ENCODE peak calls at places on chromosomes 13 and 19, in six cellular contexts. One of them, this sample, is unnamed.

GRCh38 chr19:10727599-10728250 is 9.8 kb downstream of the DNM2 start:
- DNase-seq in HEK293T: no peak
- DNase-seq in ascending aorta: no peak
- DNase-seq in hepatocyte: no peak
- DNase-seq in OCI-M1: no peak
- DNase-seq in mammary epithelial cell: no peak
- DNase-seq in this sample: no peak

GRCh38 chr13:98270819-98271218 is 93.8 kb upstream of the RNF113B start:
- DNase-seq in HEK293T: no peak
- DNase-seq in OCI-M1: no peak
- DNase-seq in mammary epithelial cell: no peak
- DNase-seq in hepatocyte: no peak
- DNase-seq in ascending aorta: no peak
- DNase-seq in this sample: no peak

GRCh38 chr13:104256701-104257100 is 1190.5 kb upstream of the SLC10A2 start:
- DNase-seq in mammary epithelial cell: no peak
- DNase-seq in ascending aorta: no peak
- DNase-seq in hepatocyte: no peak
- DNase-seq in OCI-M1: no peak
- DNase-seq in HEK293T: no peak
- DNase-seq in this sample: no peak

GRCh38 chr19:34430738-34431625 is 2.8 kb downstream of the UBA2 start:
- DNase-seq in hepatocyte: peak; percentile 65
- DNase-seq in ascending aorta: no peak
- DNase-seq in HEK293T: peak; percentile 63
- DNase-seq in mammary epithelial cell: peak; percentile 45
- DNase-seq in OCI-M1: peak; percentile 86
- DNase-seq in this sample: peak; percentile 60

GRCh38 chr13:50800091-50800739 is 43.3 kb downstream of the DLEU7 start:
- DNase-seq in HEK293T: no peak
- DNase-seq in hepatocyte: no peak
- DNase-seq in ascending aorta: no peak
- DNase-seq in mammary epithelial cell: no peak
- DNase-seq in OCI-M1: no peak
- DNase-seq in this sample: no peak

GRCh38 chr19:10692673-10693264 is 8.5 kb upstream of the QTRT1 start:
- DNase-seq in mammary epithelial cell: no peak
- DNase-seq in ascending aorta: no peak
- DNase-seq in HEK293T: no peak
- DNase-seq in hepatocyte: no peak
- DNase-seq in OCI-M1: peak; percentile 41
- DNase-seq in this sample: no peak

GRCh38 chr19:1400281-1401137 is 833 bp downstream of the GAMT start:
- DNase-seq in mammary epithelial cell: no peak
- DNase-seq in HEK293T: peak; percentile 32
- DNase-seq in ascending aorta: peak; percentile 78
- DNase-seq in hepatocyte: peak; percentile 82
- DNase-seq in OCI-M1: no peak
- DNase-seq in this sample: peak; percentile 43

GRCh38 chr13:59356607-59357006 is 807.1 kb downstream of the DIAPH3 start:
- DNase-seq in HEK293T: no peak
- DNase-seq in mammary epithelial cell: no peak
- DNase-seq in hepatocyte: peak; percentile 58
- DNase-seq in OCI-M1: peak; percentile 89
- DNase-seq in ascending aorta: peak; percentile 64
- DNase-seq in this sample: no peak

GRCh38 chr13:75726313-75726712 is 90.2 kb downstream of the LMO7 start:
- DNase-seq in HEK293T: no peak
- DNase-seq in hepatocyte: no peak
- DNase-seq in mammary epithelial cell: no peak
- DNase-seq in ascending aorta: no peak
- DNase-seq in OCI-M1: no peak
- DNase-seq in this sample: no peak

GRCh38 chr13:32736648-32737047 is 150.4 kb downstream of the PDS5B start:
- DNase-seq in HEK293T: no peak
- DNase-seq in ascending aorta: no peak
- DNase-seq in hepatocyte: no peak
- DNase-seq in mammary epithelial cell: no peak
- DNase-seq in OCI-M1: no peak
- DNase-seq in this sample: no peak

GRCh38 chr19:919157-920050 is 2.3 kb downstream of the KISS1R start:
- DNase-seq in ascending aorta: no peak
- DNase-seq in OCI-M1: no peak
- DNase-seq in HEK293T: no peak
- DNase-seq in mammary epithelial cell: peak; percentile 52
- DNase-seq in hepatocyte: peak; percentile 61
- DNase-seq in this sample: no peak

GRCh38 chr13:42394361-42395065 is 122.6 kb downstream of the AKAP11 start:
- DNase-seq in OCI-M1: no peak
- DNase-seq in HEK293T: no peak
- DNase-seq in hepatocyte: no peak
- DNase-seq in mammary epithelial cell: no peak
- DNase-seq in ascending aorta: no peak
- DNase-seq in this sample: no peak

GRCh38 chr13:64910061-64910460 is 2320.1 kb downstream of the PCDH9 start:
- DNase-seq in HEK293T: no peak
- DNase-seq in mammary epithelial cell: peak; percentile 43
- DNase-seq in ascending aorta: no peak
- DNase-seq in hepatocyte: no peak
- DNase-seq in OCI-M1: no peak
- DNase-seq in this sample: no peak

GRCh38 chr13:79989251-79989661 is 351.7 kb downstream of the SPRY2 start:
- DNase-seq in OCI-M1: no peak
- DNase-seq in HEK293T: no peak
- DNase-seq in hepatocyte: peak; percentile 35
- DNase-seq in ascending aorta: no peak
- DNase-seq in mammary epithelial cell: peak; percentile 85
- DNase-seq in this sample: no peak

GRCh38 chr13:79781829-79782540 is 301.0 kb downstream of the NDFIP2 start:
- DNase-seq in mammary epithelial cell: no peak
- DNase-seq in ascending aorta: no peak
- DNase-seq in OCI-M1: no peak
- DNase-seq in HEK293T: no peak
- DNase-seq in hepatocyte: no peak
- DNase-seq in this sample: no peak

GRCh38 chr13:46071590-46072249 is 19.2 kb upstream of the ZC3H13 start:
- DNase-seq in ascending aorta: no peak
- DNase-seq in HEK293T: no peak
- DNase-seq in hepatocyte: no peak
- DNase-seq in OCI-M1: peak; percentile 26
- DNase-seq in mammary epithelial cell: no peak
- DNase-seq in this sample: no peak

GRCh38 chr19:45163156-45163555 is 2.4 kb upstream of the NKPD1 start:
- DNase-seq in HEK293T: no peak
- DNase-seq in mammary epithelial cell: peak; percentile 35
- DNase-seq in hepatocyte: no peak
- DNase-seq in OCI-M1: no peak
- DNase-seq in ascending aorta: no peak
- DNase-seq in this sample: no peak

GRCh38 chr19:33815410-33816340 is 19.0 kb downstream of the KCTD15 start:
- DNase-seq in hepatocyte: no peak
- DNase-seq in HEK293T: no peak
- DNase-seq in ascending aorta: peak; percentile 40
- DNase-seq in mammary epithelial cell: peak; percentile 26
- DNase-seq in OCI-M1: peak; percentile 35
- DNase-seq in this sample: no peak

GRCh38 chr19:47109541-47110375 is 3.8 kb downstream of the ZC3H4 start:
- DNase-seq in mammary epithelial cell: peak; percentile 50
- DNase-seq in ascending aorta: no peak
- DNase-seq in hepatocyte: peak; percentile 57
- DNase-seq in HEK293T: no peak
- DNase-seq in OCI-M1: peak; percentile 80
- DNase-seq in this sample: peak; percentile 51

GRCh38 chr19:49506575-49507105 is 5.8 kb upstream of the FCGRT start:
- DNase-seq in hepatocyte: peak; percentile 79
- DNase-seq in HEK293T: peak; percentile 79
- DNase-seq in OCI-M1: peak; percentile 91
- DNase-seq in mammary epithelial cell: peak; percentile 52
- DNase-seq in ascending aorta: no peak
- DNase-seq in this sample: peak; percentile 77

GRCh38 chr13:33280923-33281322 is 4.6 kb downstream of the STARD13 start:
- DNase-seq in ascending aorta: no peak
- DNase-seq in mammary epithelial cell: no peak
- DNase-seq in OCI-M1: no peak
- DNase-seq in HEK293T: no peak
- DNase-seq in hepatocyte: no peak
- DNase-seq in this sample: no peak

GRCh38 chr19:37594982-37595382 is 306 bp downstream of the ZNF540 start:
- DNase-seq in ascending aorta: peak; percentile 88
- DNase-seq in OCI-M1: peak; percentile 70
- DNase-seq in HEK293T: no peak
- DNase-seq in mammary epithelial cell: no peak
- DNase-seq in hepatocyte: peak; percentile 68
- DNase-seq in this sample: no peak

GRCh38 chr13:106449096-106449495 is 86.4 kb downstream of the EFNB2 start:
- DNase-seq in mammary epithelial cell: no peak
- DNase-seq in HEK293T: no peak
- DNase-seq in hepatocyte: no peak
- DNase-seq in ascending aorta: no peak
- DNase-seq in OCI-M1: no peak
- DNase-seq in this sample: no peak

GRCh38 chr19:48812094-48812929 is 1.5 kb upstream of the BCAT2 start:
- DNase-seq in HEK293T: peak; percentile 83
- DNase-seq in ascending aorta: peak; percentile 94
- DNase-seq in OCI-M1: peak; percentile 90
- DNase-seq in mammary epithelial cell: peak; percentile 46
- DNase-seq in hepatocyte: peak; percentile 93
- DNase-seq in this sample: no peak

GRCh38 chr19:33428627-33429013 is 55.1 kb downstream of the CEBPG start:
- DNase-seq in HEK293T: no peak
- DNase-seq in mammary epithelial cell: no peak
- DNase-seq in OCI-M1: no peak
- DNase-seq in ascending aorta: no peak
- DNase-seq in hepatocyte: no peak
- DNase-seq in this sample: no peak

GRCh38 chr19:41998246-41999020 is 4.4 kb upstream of the ATP1A3 start:
- DNase-seq in mammary epithelial cell: no peak
- DNase-seq in ascending aorta: no peak
- DNase-seq in hepatocyte: peak; percentile 61
- DNase-seq in HEK293T: peak; percentile 83
- DNase-seq in OCI-M1: peak; percentile 72
- DNase-seq in this sample: no peak

GRCh38 chr19:19662344-19662743 is 1.1 kb downstream of the ATP13A1 start:
- DNase-seq in mammary epithelial cell: no peak
- DNase-seq in HEK293T: no peak
- DNase-seq in hepatocyte: no peak
- DNase-seq in OCI-M1: no peak
- DNase-seq in ascending aorta: no peak
- DNase-seq in this sample: no peak

GRCh38 chr13:42041684-42042035 is 6.8 kb upstream of the DGKH start:
- DNase-seq in mammary epithelial cell: peak; percentile 71
- DNase-seq in OCI-M1: no peak
- DNase-seq in ascending aorta: peak; percentile 80
- DNase-seq in hepatocyte: peak; percentile 83
- DNase-seq in HEK293T: peak; percentile 45
- DNase-seq in this sample: no peak

This sample was measured in DND-41.